ENCODE peak calls at places on chromosomes 2 and 18, in six cellular contexts. Y is NCI-H1417; W is NAMALWA; N is CD4-positive, alpha-beta T cell; J is amygdala; D is substantia nigra. Q is an unnamed sample.
A peak's percentile ranks its signal among the peaks of the same experiment; 100 is the strongest.

GRCh38 chr2:32721376-32721775 is 93.5 kb downstream of the TTC27 start:
- DNase-seq in Y (no peak), D (no peak), W (no peak), J (no peak), N (no peak), Q (no peak)

GRCh38 chr2:1816414-1816911 is 72.1 kb upstream of the PXDN start:
- DNase-seq in N (no peak), J (peak; percentile 36), Y (no peak), D (no peak), W (no peak), Q (no peak)

GRCh38 chr18:7646174-7646886 is 79.2 kb downstream of the PTPRM start:
- DNase-seq in D (no peak), Y (no peak), W (no peak), J (no peak), N (no peak), Q (no peak)

GRCh38 chr2:69023236-69023635 is 10.3 kb downstream of the ANTXR1 start:
- DNase-seq in W (no peak), J (no peak), D (no peak), Y (no peak), N (no peak), Q (no peak)

GRCh38 chr2:200828104-200828503 is 16.4 kb downstream of the BZW1 start:
- DNase-seq in D (no peak), N (no peak), J (no peak), W (no peak), Y (no peak), Q (no peak)

GRCh38 chr2:26196683-26197418 is 24.0 kb downstream of the GAREM2 start:
- DNase-seq in W (peak; percentile 86), J (no peak), D (no peak), Y (no peak), N (no peak), Q (peak; percentile 4)

GRCh38 chr18:59518705-59519104 is 159.6 kb upstream of the LMAN1 start:
- DNase-seq in W (no peak), N (no peak), D (no peak), Y (no peak), J (no peak), Q (no peak)

GRCh38 chr2:132953771-132954170 is 283.8 kb upstream of the LYPD1 start:
- DNase-seq in J (no peak), W (no peak), N (no peak), Y (no peak), D (no peak), Q (no peak)

Q was measured in DMS153.